ENCODE peak calls at places on chromosomes 11 and 22, in eight cellular contexts. D, S, K, G, O, U, A and R are unnamed samples.
A peak's percentile ranks its signal among the peaks of the same experiment; 100 is the strongest.

GRCh38 chr22:49624421-49625177 is 203.1 kb downstream of the BRD1 start:
- DNase-seq in D (no peak), S (no peak), K (no peak), G (no peak), O (no peak), U (no peak), A (no peak), R (no peak)

GRCh38 chr22:43168416-43169309 is 17.3 kb downstream of the TSPO start:
- DNase-seq in D (no peak), S (no peak), K (no peak), G (peak; percentile 76), O (no peak), U (no peak), A (no peak), R (no peak)

GRCh38 chr11:126459691-126460404 is 104.4 kb downstream of the ST3GAL4 start:
- DNase-seq in D (no peak), S (no peak), K (no peak), G (peak; percentile 78), O (no peak), U (peak; percentile 55), A (no peak), R (no peak)

GRCh38 chr22:28759861-28760560 is 12.5 kb upstream of the CCDC117 start:
- DNase-seq in D (peak; percentile 25), S (no peak), K (no peak), G (no peak), O (peak; percentile 82), U (no peak), A (peak; percentile 13), R (peak; percentile 28)

GRCh38 chr11:120385690-120386089 is 49.5 kb downstream of the ARHGEF12 start:
- DNase-seq in D (no peak), S (no peak), K (no peak), G (no peak), O (no peak), U (no peak), A (no peak), R (no peak)

GRCh38 chr11:33994937-33995336 is 56.6 kb upstream of the CAPRIN1 start:
- DNase-seq in D (no peak), S (no peak), K (no peak), G (no peak), O (no peak), U (no peak), A (no peak), R (no peak)

GRCh38 chr11:107215006-107215405 is 196.7 kb upstream of the GUCY1A2 start:
- DNase-seq in D (no peak), S (no peak), K (no peak), G (no peak), O (no peak), U (no peak), A (no peak), R (no peak)

GRCh38 chr11:76630600-76630999 is 39.9 kb downstream of the LRRC32 start:
- DNase-seq in D (no peak), S (no peak), K (no peak), G (peak; percentile 25), O (no peak), U (no peak), A (no peak), R (no peak)

GRCh38 chr22:31681625-31682345 is 19.8 kb upstream of the PISD start:
- DNase-seq in D (no peak), S (no peak), K (no peak), G (peak; percentile 72), O (no peak), U (no peak), A (no peak), R (no peak)

GRCh38 chr11:11620251-11620965 is 1.4 kb downstream of the GALNT18 start:
- DNase-seq in D (no peak), S (peak; percentile 47), K (peak; percentile 70), G (peak; percentile 50), O (peak; percentile 66), U (peak; percentile 60), A (no peak), R (peak; percentile 67)

GRCh38 chr22:46842606-46843005 is 80.2 kb downstream of the TBC1D22A start:
- DNase-seq in D (no peak), S (no peak), K (no peak), G (no peak), O (no peak), U (no peak), A (no peak), R (no peak)

GRCh38 chr11:131796541-131796940 is 426.1 kb downstream of the NTM start:
- DNase-seq in D (no peak), S (no peak), K (no peak), G (no peak), O (no peak), U (no peak), A (no peak), R (no peak)

GRCh38 chr11:70584786-70585545 is 186.6 kb downstream of the CTTN start:
- DNase-seq in D (no peak), S (no peak), K (no peak), G (no peak), O (no peak), U (no peak), A (no peak), R (no peak)

GRCh38 chr22:48287031-48287430 is 1524.6 kb downstream of the TBC1D22A start:
- DNase-seq in D (no peak), S (no peak), K (no peak), G (no peak), O (no peak), U (no peak), A (no peak), R (no peak)

GRCh38 chr11:47923667-47924066 is 56.7 kb upstream of the PTPRJ start:
- DNase-seq in D (no peak), S (no peak), K (no peak), G (peak; percentile 77), O (no peak), U (no peak), A (no peak), R (no peak)

GRCh38 chr11:113554531-113554930 is 79.3 kb upstream of the DRD2 start:
- DNase-seq in D (peak; percentile 3), S (no peak), K (no peak), G (no peak), O (peak; percentile 24), U (no peak), A (no peak), R (no peak)

GRCh38 chr11:67698247-67698646 is 23.8 kb upstream of the ALDH3B2 start:
- DNase-seq in D (peak; percentile 51), S (peak; percentile 22), K (no peak), G (peak; percentile 24), O (peak; percentile 54), U (no peak), A (peak; percentile 40), R (no peak)

DNA sequence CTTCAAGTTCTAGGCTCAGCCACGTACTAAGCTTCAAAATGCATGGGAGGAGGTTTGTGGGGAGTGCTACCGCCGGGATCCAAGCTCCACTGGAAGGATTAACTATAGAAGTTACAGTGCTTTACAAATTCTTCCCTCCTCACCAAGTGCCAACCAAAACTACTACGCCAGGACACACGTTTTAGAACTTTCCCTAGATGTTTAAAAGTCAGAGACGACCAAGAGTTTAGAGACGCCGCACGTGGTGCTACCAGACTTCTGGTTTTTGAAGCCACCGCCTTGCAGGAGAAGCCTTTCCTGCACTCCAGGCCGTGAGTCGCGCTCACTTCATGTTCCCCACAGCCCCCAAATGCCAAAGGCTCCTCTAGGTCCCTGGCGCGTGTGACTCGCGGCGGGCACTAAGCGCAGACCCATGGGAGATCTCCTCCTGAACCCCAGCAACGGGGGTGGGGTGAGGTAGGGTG is 734 bp downstream of the SNU13 start:
- DNase-seq in D (peak; percentile 52), S (no peak), K (peak; percentile 27), G (peak; percentile 62), O (peak; percentile 63), U (peak; percentile 51), A (peak; percentile 41), R (peak; percentile 54)
- TF ChIP-seq EZH2phosphoT487 in D (no peak), S (no peak), K (no peak), G (no peak), O (no peak), U (no peak), A (no peak), R (no peak)

DNA sequence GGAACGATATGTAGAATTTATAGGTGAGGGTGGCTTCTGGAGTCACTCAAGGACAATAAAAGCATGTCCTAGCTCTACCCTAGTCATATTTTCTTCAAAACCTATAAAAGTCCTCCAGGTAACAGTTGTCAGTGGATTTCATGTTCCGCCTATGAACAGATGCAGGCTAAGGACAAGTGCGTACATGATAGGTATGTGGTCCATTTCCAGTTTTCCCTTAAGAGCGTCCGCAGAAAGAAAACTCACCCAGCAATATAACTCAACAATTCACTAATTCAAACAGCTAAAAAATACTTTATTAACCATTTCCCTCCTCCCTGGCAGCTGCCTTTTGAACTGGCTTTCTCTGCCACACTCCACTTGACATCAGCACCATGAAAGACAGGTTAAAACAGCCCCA is 50.2 kb upstream of the CCDC34 start:
- DNase-seq in D (no peak), S (no peak), K (no peak), G (no peak), O (no peak), U (no peak), A (no peak), R (no peak)
- H3K27ac ChIP-seq in D (no peak overlapping the region), S (no peak overlapping the region), K (no peak overlapping the region), G (no peak overlapping the region), O (no peak overlapping the region), U (no peak overlapping the region), A (no peak overlapping the region), R (peak overlapping the region; percentile 21)

GRCh38 chr22:17077255-17077654 is 7.5 kb upstream of the IL17RA start:
- DNase-seq in D (no peak), S (no peak), K (no peak), G (peak; percentile 81), O (no peak), U (no peak), A (no peak), R (no peak)

GRCh38 chr22:17083255-17083654 is 1.5 kb upstream of the IL17RA start:
- DNase-seq in D (no peak), S (no peak), K (no peak), G (no peak), O (no peak), U (no peak), A (no peak), R (no peak)

GRCh38 chr22:17083811-17084540 is 824 bp upstream of the IL17RA start:
- DNase-seq in D (no peak), S (no peak), K (no peak), G (peak; percentile 56), O (peak; percentile 19), U (no peak), A (no peak), R (no peak)

GRCh38 chr22:17074648-17075002 is 10.2 kb upstream of the IL17RA start:
- DNase-seq in D (no peak), S (no peak), K (no peak), G (peak; percentile 60), O (no peak), U (no peak), A (no peak), R (no peak)

GRCh38 chr22:17079572-17079971 is 5.2 kb upstream of the IL17RA start:
- DNase-seq in D (no peak), S (no peak), K (no peak), G (peak; percentile 47), O (no peak), U (no peak), A (no peak), R (no peak)
- H3K4me1 ChIP-seq in D (peaks cover 8% of the 10 kb centered on the region), S (peaks cover 14% of the 10 kb centered on the region), K (no peaks in the 10 kb centered on the region), G (peaks cover 40% of the 10 kb centered on the region), O (peaks cover 5% of the 10 kb centered on the region), U (peaks cover 4% of the 10 kb centered on the region), A (peaks cover 7% of the 10 kb centered on the region), R (no peaks in the 10 kb centered on the region)

DNA sequence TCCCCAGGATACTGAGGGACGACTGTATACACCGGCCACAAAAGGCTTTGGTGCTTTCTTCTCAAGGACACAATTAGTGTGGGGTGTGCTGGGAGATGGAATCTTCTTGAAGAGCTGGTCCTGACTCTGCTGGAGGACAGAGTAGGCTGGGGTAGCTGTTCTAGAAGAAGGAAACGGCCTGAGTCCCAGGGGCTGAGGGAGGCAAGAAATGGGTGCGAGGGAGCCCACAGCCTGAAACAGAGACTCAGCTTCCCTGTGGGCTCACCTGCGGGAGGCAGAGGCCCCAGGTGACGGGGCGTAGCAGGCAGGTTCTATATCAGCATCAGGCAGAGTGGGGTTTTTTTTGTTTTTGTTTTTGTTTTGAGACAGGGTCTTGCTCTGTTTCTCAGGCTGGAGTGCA is 36.6 kb downstream of the PARVG start:
- DNase-seq in D (no peak), S (no peak), K (no peak), G (no peak), O (no peak), U (no peak), A (no peak), R (no peak)
- TF ChIP-seq EZH2phosphoT487 in D (no peak), S (no peak), K (no peak), G (no peak), O (no peak), U (no peak), A (no peak), R (no peak)